ENCODE peak calls at places on chromosomes 7 and 10, in four cellular contexts. O is GM19239; T is activated CD4-positive, alpha-beta T cell treated with anti-CD3 and anti-CD28 coated beads, Interleukin-2, amount 10 ng/mL, durations not matched to agents 7 days and 5 days; N is NCI-H1092 treated with DMSO at 0.1 percent for 48 hours. H is an unnamed sample.

GRCh38 chr10:79372871-79373270 is 25.6 kb downstream of the PPIF start:
- DNase-seq in O (no peak), T (no peak), N (no peak), H (no peak)

GRCh38 chr10:60203993-60204618 is 185.6 kb downstream of the ANK3 start:
- DNase-seq in T (no peak), O (no peak), N (peak), H (peak)

GRCh38 chr7:26525413-26526287 is 234.0 kb downstream of the SNX10 start:
- DNase-seq in N (peak), T (no peak), O (no peak), H (no peak)

GRCh38 chr10:75612904-75613684 is 181.7 kb downstream of the LRMDA start:
- DNase-seq in O (no peak), N (no peak), T (no peak), H (no peak)

GRCh38 chr7:122770943-122771342 is 68.2 kb upstream of the RNF148 start:
- DNase-seq in T (no peak), O (no peak), N (no peak), H (no peak)

GRCh38 chr10:132486539-132487121 is 51.0 kb upstream of the INPP5A start:
- DNase-seq in T (no peak), O (no peak), N (no peak), H (no peak)

GRCh38 chr10:36479073-36479472 is 646.3 kb upstream of the ANKRD30A start:
- DNase-seq in O (no peak), T (no peak), N (no peak), H (no peak)

GRCh38 chr7:30222519-30223213 is 61.7 kb upstream of the ZNRF2 start:
- DNase-seq in N (no peak), T (no peak), O (no peak), H (no peak)

GRCh38 chr7:43868681-43869017 is 668 bp downstream of the MRPS24 start:
- DNase-seq in T (no peak), N (no peak), O (no peak), H (peak)

GRCh38 chr7:45241339-45242109 is 83.9 kb downstream of the RAMP3 start:
- DNase-seq in O (no peak), T (no peak), N (no peak), H (no peak)

GRCh38 chr7:129412501-129412900 is 21.7 kb upstream of the STRIP2 start:
- DNase-seq in T (no peak), N (no peak), O (no peak), H (no peak)

GRCh38 chr10:21668831-21669230 is 134.8 kb downstream of the MLLT10 start:
- DNase-seq in N (no peak), O (no peak), T (no peak), H (no peak)

GRCh38 chr7:37354661-37355131 is 94.0 kb downstream of the ELMO1 start:
- DNase-seq in O (no peak), T (peak), N (no peak), H (no peak)

GRCh38 chr7:98202367-98203195 is 8.7 kb upstream of the BHLHA15 start:
- DNase-seq in N (no peak), T (peak), O (peak), H (no peak)

GRCh38 chr10:21943633-21944265 is 59.8 kb downstream of the DNAJC1 start:
- DNase-seq in O (no peak), T (no peak), N (no peak), H (no peak)

GRCh38 chr7:127815631-127816145 is 163.7 kb downstream of the SND1 start:
- DNase-seq in O (no peak), T (no peak), N (no peak), H (no peak)

GRCh38 chr10:126576336-126576735 is 94.2 kb downstream of the C10orf90 start:
- DNase-seq in O (no peak), T (no peak), N (no peak), H (no peak)

GRCh38 chr7:116445447-116445846 is 54.1 kb upstream of the CAV2 start:
- DNase-seq in N (no peak), O (no peak), T (no peak), H (no peak)

GRCh38 chr10:119331031-119331430 is 123.7 kb downstream of the GRK5 start:
- DNase-seq in N (no peak), T (no peak), O (no peak), H (no peak)

GRCh38 chr7:46054290-46054689 is 133.2 kb upstream of the IGFBP3 start:
- DNase-seq in O (no peak), T (no peak), N (no peak), H (no peak)

GRCh38 chr10:30036811-30037210 is 22.6 kb downstream of the JCAD start:
- DNase-seq in N (no peak), T (no peak), O (no peak), H (no peak)

H was measured in G401.